ENCODE peak calls at places on chromosomes 11 and 22, in four cellular contexts. One of them, this sample, is unnamed.

GRCh38 chr11:11149671-11150459 is 203.2 kb downstream of the CSNK2A3 start:
- DNase-seq in HepG2: no peak
- DNase-seq in WTC11: no peak
- DNase-seq in GM12878: no peak
- DNase-seq in this sample: no peak

GRCh38 chr11:60485987-60486386 is 6.6 kb upstream of the MS4A12 start:
- DNase-seq in HepG2: peak; percentile 54
- DNase-seq in WTC11: peak; percentile 57
- DNase-seq in GM12878: peak; percentile 86
- DNase-seq in this sample: peak; percentile 60

GRCh38 chr22:37109242-37109917 is at the start of gene TMPRSS6:
- DNase-seq in HepG2: peak; percentile 70
- DNase-seq in WTC11: no peak
- DNase-seq in GM12878: no peak
- DNase-seq in this sample: no peak

GRCh38 chr22:17285661-17286060 is 66.4 kb upstream of the ADA2 start:
- DNase-seq in HepG2: no peak
- DNase-seq in WTC11: no peak
- DNase-seq in GM12878: no peak
- DNase-seq in this sample: no peak

GRCh38 chr11:72226701-72227100 is 2.1 kb downstream of the INPPL1 start:
- DNase-seq in HepG2: no peak
- DNase-seq in WTC11: no peak
- DNase-seq in GM12878: no peak
- DNase-seq in this sample: no peak

GRCh38 chr11:43550714-43551113 is 129.8 kb upstream of the HSD17B12 start:
- DNase-seq in HepG2: no peak
- DNase-seq in WTC11: no peak
- DNase-seq in GM12878: no peak
- DNase-seq in this sample: no peak

GRCh38 chr22:38193580-38193979 is 8.2 kb upstream of the MAFF start:
- DNase-seq in HepG2: no peak
- DNase-seq in WTC11: no peak
- DNase-seq in GM12878: no peak
- DNase-seq in this sample: no peak

GRCh38 chr11:66979336-66979980 is 4.4 kb downstream of the C11orf86 start:
- DNase-seq in HepG2: no peak
- DNase-seq in WTC11: no peak
- DNase-seq in GM12878: no peak
- DNase-seq in this sample: no peak

GRCh38 chr11:79335681-79336080 is 105.1 kb downstream of the TENM4 start:
- DNase-seq in HepG2: no peak
- DNase-seq in WTC11: no peak
- DNase-seq in GM12878: no peak
- DNase-seq in this sample: no peak

GRCh38 chr11:114195981-114196731 is 100.0 kb upstream of the NNMT start:
- DNase-seq in HepG2: no peak
- DNase-seq in WTC11: no peak
- DNase-seq in GM12878: no peak
- DNase-seq in this sample: no peak

GRCh38 chr22:38317995-38318715 is 922 bp upstream of the CSNK1E start:
- DNase-seq in HepG2: peak; percentile 77
- DNase-seq in WTC11: no peak
- DNase-seq in GM12878: no peak
- DNase-seq in this sample: peak; percentile 68

GRCh38 chr11:74057251-74058151 is 48.6 kb upstream of the UCP3 start:
- DNase-seq in HepG2: peak; percentile 9
- DNase-seq in WTC11: no peak
- DNase-seq in GM12878: no peak
- DNase-seq in this sample: peak; percentile 45

GRCh38 chr22:22928666-22929380 is 41.2 kb downstream of the IGLL5 start:
- DNase-seq in HepG2: no peak
- DNase-seq in WTC11: no peak
- DNase-seq in GM12878: peak; percentile 99
- DNase-seq in this sample: peak; percentile 67

GRCh38 chr11:45180888-45181594 is 34.6 kb downstream of the PRDM11 start:
- DNase-seq in HepG2: no peak
- DNase-seq in WTC11: no peak
- DNase-seq in GM12878: no peak
- DNase-seq in this sample: peak; percentile 75

GRCh38 chr22:19696504-19697276 is 17.6 kb upstream of the SEPTIN5 start:
- DNase-seq in HepG2: no peak
- DNase-seq in WTC11: no peak
- DNase-seq in GM12878: no peak
- DNase-seq in this sample: no peak

GRCh38 chr11:2085251-2086066 is 53.7 kb downstream of the IGF2 start:
- DNase-seq in HepG2: no peak
- DNase-seq in WTC11: no peak
- DNase-seq in GM12878: no peak
- DNase-seq in this sample: no peak

GRCh38 chr22:19870153-19871022 is 15.7 kb upstream of the GNB1L start:
- DNase-seq in HepG2: peak; percentile 31
- DNase-seq in WTC11: no peak
- DNase-seq in GM12878: no peak
- DNase-seq in this sample: no peak

GRCh38 chr11:695606-696381 is at the start of gene TMEM80:
- DNase-seq in HepG2: peak; percentile 93
- DNase-seq in WTC11: peak; percentile 100
- DNase-seq in GM12878: peak; percentile 68
- DNase-seq in this sample: peak; percentile 69

GRCh38 chr11:134576721-134577171 is 164.7 kb upstream of the B3GAT1 start:
- DNase-seq in HepG2: no peak
- DNase-seq in WTC11: no peak
- DNase-seq in GM12878: no peak
- DNase-seq in this sample: no peak

GRCh38 chr22:26768986-26769385 is 111.6 kb downstream of the MIAT start:
- DNase-seq in HepG2: no peak
- DNase-seq in WTC11: no peak
- DNase-seq in GM12878: no peak
- DNase-seq in this sample: no peak
- TF ChIP-seq CREM in HepG2: no peak
- TF ChIP-seq CREM in WTC11: no peak
- TF ChIP-seq CREM in GM12878: no peak
- TF ChIP-seq CREM in this sample: peak; percentile 60

DNA sequence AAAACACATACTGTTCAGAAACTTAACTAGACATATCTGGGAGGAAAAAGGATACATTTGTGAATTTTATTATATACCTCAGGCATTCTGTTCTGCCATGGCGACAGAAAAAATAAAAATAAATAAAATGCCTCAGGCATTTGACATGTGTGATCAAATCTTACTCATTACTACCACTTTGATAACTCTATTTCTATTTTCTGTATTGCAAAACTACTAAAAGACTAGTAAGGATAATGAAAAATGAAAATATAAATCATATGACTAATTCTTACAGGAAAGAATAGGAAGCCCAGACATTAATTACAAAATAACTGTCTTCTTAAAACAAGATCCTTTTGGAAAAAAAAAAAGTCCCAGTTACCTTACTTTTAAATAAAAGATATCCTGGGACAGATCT is 5.3 kb downstream of the PICALM start:
- DNase-seq in HepG2: no peak
- DNase-seq in WTC11: no peak
- DNase-seq in GM12878: no peak
- DNase-seq in this sample: no peak
- TF ChIP-seq CREM in HepG2: no peak
- TF ChIP-seq CREM in WTC11: no peak
- TF ChIP-seq CREM in GM12878: no peak
- TF ChIP-seq CREM in this sample: no peak

GRCh38 chr11:104653011-104653806 is 245.1 kb downstream of the CASP12 start:
- DNase-seq in HepG2: no peak
- DNase-seq in WTC11: no peak
- DNase-seq in GM12878: no peak
- DNase-seq in this sample: no peak

GRCh38 chr11:104657083-104657482 is 241.2 kb downstream of the CASP12 start:
- DNase-seq in HepG2: no peak
- DNase-seq in WTC11: no peak
- DNase-seq in GM12878: no peak
- DNase-seq in this sample: no peak

GRCh38 chr11:104650234-104650633 is 248.0 kb downstream of the CASP12 start:
- DNase-seq in HepG2: no peak
- DNase-seq in WTC11: peak; percentile 40
- DNase-seq in GM12878: no peak
- DNase-seq in this sample: no peak

GRCh38 chr11:104658177-104658576 is 240.1 kb downstream of the CASP12 start:
- DNase-seq in HepG2: no peak
- DNase-seq in WTC11: no peak
- DNase-seq in GM12878: no peak
- DNase-seq in this sample: no peak

GRCh38 chr11:104654414-104654813 is 243.8 kb downstream of the CASP12 start:
- DNase-seq in HepG2: no peak
- DNase-seq in WTC11: no peak
- DNase-seq in GM12878: no peak
- DNase-seq in this sample: no peak
- TF ChIP-seq CREM in HepG2: no peak
- TF ChIP-seq CREM in WTC11: no peak
- TF ChIP-seq CREM in GM12878: no peak
- TF ChIP-seq CREM in this sample: no peak

GRCh38 chr22:44575344-44576268 is 77.6 kb upstream of the RTL6 start:
- DNase-seq in HepG2: no peak
- DNase-seq in WTC11: no peak
- DNase-seq in GM12878: no peak
- DNase-seq in this sample: no peak
- TF ChIP-seq CREM in HepG2: no peak
- TF ChIP-seq CREM in WTC11: no peak
- TF ChIP-seq CREM in GM12878: no peak
- TF ChIP-seq CREM in this sample: no peak

DNA sequence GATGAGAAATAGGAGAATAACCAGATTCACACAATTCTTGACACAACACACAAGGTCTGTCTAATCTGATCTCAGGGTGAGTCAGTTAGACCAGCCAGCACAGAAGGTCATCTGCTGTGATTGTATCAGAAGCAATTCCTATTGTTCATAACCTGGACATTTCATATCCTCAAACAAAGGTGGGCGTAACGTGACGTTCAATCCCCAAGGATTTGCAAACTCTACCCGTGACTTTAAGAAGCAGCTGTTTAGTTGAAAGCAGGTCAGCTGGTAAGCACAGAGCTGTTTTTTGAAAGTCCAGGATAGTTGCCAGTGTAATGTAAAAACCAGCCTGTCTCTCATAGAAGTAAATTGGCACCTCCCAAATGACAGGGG is 385.1 kb downstream of the DCDC1 start:
- DNase-seq in HepG2: peak; percentile 21
- DNase-seq in WTC11: no peak
- DNase-seq in GM12878: no peak
- DNase-seq in this sample: no peak
- TF ChIP-seq CREM in HepG2: no peak
- TF ChIP-seq CREM in WTC11: no peak
- TF ChIP-seq CREM in GM12878: no peak
- TF ChIP-seq CREM in this sample: no peak

This sample was measured in K562.